ENCODE peak calls at places on chromosomes 12 and 14, in four cellular contexts. One of them, this sample, is unnamed.

GRCh38 chr12:1592444-1593231 is 1.7 kb downstream of the FBXL14 start:
- DNase-seq in A549: no peak
- DNase-seq in GM12878: no peak
- DNase-seq in K562: peak
- DNase-seq in this sample: peak

GRCh38 chr12:45621703-45622102 is 107.8 kb upstream of the ARID2 start:
- DNase-seq in A549: no peak
- DNase-seq in GM12878: no peak
- DNase-seq in K562: no peak
- DNase-seq in this sample: no peak

GRCh38 chr12:122888232-122888752 is 7.6 kb downstream of the VPS37B start:
- DNase-seq in A549: peak
- DNase-seq in GM12878: no peak
- DNase-seq in K562: no peak
- DNase-seq in this sample: peak

GRCh38 chr12:47219243-47219642 is 139.5 kb upstream of the AMIGO2 start:
- DNase-seq in A549: peak
- DNase-seq in GM12878: no peak
- DNase-seq in K562: no peak
- DNase-seq in this sample: peak

GRCh38 chr12:57552692-57553321 is 3.0 kb downstream of the KIF5A start:
- DNase-seq in A549: no peak
- DNase-seq in GM12878: no peak
- DNase-seq in K562: peak
- DNase-seq in this sample: peak

GRCh38 chr12:123237646-123238329 is 4.6 kb downstream of the MTRFR start:
- DNase-seq in A549: peak
- DNase-seq in GM12878: peak
- DNase-seq in K562: peak
- DNase-seq in this sample: peak

GRCh38 chr12:127565241-127565640 is 701.7 kb upstream of the TMEM132C start:
- DNase-seq in A549: no peak
- DNase-seq in GM12878: no peak
- DNase-seq in K562: no peak
- DNase-seq in this sample: no peak

GRCh38 chr12:49959570-49960473 is 1.9 kb upstream of the AQP5 start:
- DNase-seq in A549: peak
- DNase-seq in GM12878: no peak
- DNase-seq in K562: no peak
- DNase-seq in this sample: no peak

GRCh38 chr12:96421014-96421413 is 20.8 kb upstream of the CDK17 start:
- DNase-seq in A549: no peak
- DNase-seq in GM12878: no peak
- DNase-seq in K562: no peak
- DNase-seq in this sample: no peak

GRCh38 chr14:68214431-68214830 is 394.9 kb downstream of the RAD51B start:
- DNase-seq in A549: no peak
- DNase-seq in GM12878: no peak
- DNase-seq in K562: no peak
- DNase-seq in this sample: no peak

GRCh38 chr14:80567905-80568512 is 356.7 kb upstream of the DIO2 start:
- DNase-seq in A549: no peak
- DNase-seq in GM12878: no peak
- DNase-seq in K562: no peak
- DNase-seq in this sample: peak

GRCh38 chr14:51873221-51873893 is 12.9 kb downstream of the GNG2 start:
- DNase-seq in A549: peak
- DNase-seq in GM12878: peak
- DNase-seq in K562: no peak
- DNase-seq in this sample: peak

GRCh38 chr14:100865682-100866591 is 37.6 kb downstream of the RTL1 start:
- DNase-seq in A549: no peak
- DNase-seq in GM12878: no peak
- DNase-seq in K562: peak
- DNase-seq in this sample: no peak

GRCh38 chr14:37413504-37414003 is 181.5 kb downstream of the FOXA1 start:
- DNase-seq in A549: no peak
- DNase-seq in GM12878: no peak
- DNase-seq in K562: no peak
- DNase-seq in this sample: no peak

GRCh38 chr12:56115329-56115728 is 1.1 kb upstream of the RPL41 start:
- DNase-seq in A549: no peak
- DNase-seq in GM12878: no peak
- DNase-seq in K562: no peak
- DNase-seq in this sample: peak

GRCh38 chr12:9087087-9087835 is 28.5 kb downstream of the A2M start:
- DNase-seq in A549: no peak
- DNase-seq in GM12878: no peak
- DNase-seq in K562: no peak
- DNase-seq in this sample: no peak

GRCh38 chr12:32595251-32595650 is 83.8 kb upstream of the DNM1L start:
- DNase-seq in A549: no peak
- DNase-seq in GM12878: no peak
- DNase-seq in K562: no peak
- DNase-seq in this sample: peak

GRCh38 chr14:96160913-96161310 is 43.7 kb upstream of the BDKRB2 start:
- DNase-seq in A549: no peak
- DNase-seq in GM12878: no peak
- DNase-seq in K562: no peak
- DNase-seq in this sample: no peak

GRCh38 chr14:88863167-88863566 is 38.7 kb downstream of the TTC8 start:
- DNase-seq in A549: no peak
- DNase-seq in GM12878: no peak
- DNase-seq in K562: no peak
- DNase-seq in this sample: no peak

GRCh38 chr12:97713217-97713616 is 250.6 kb downstream of the RMST start:
- DNase-seq in A549: no peak
- DNase-seq in GM12878: no peak
- DNase-seq in K562: no peak
- DNase-seq in this sample: no peak

GRCh38 chr12:59715434-59715833 is 119.6 kb downstream of the SLC16A7 start:
- DNase-seq in A549: no peak
- DNase-seq in GM12878: no peak
- DNase-seq in K562: no peak
- DNase-seq in this sample: no peak

GRCh38 chr14:74620497-74620921 is 8.5 kb upstream of the LTBP2 start:
- DNase-seq in A549: peak
- DNase-seq in GM12878: no peak
- DNase-seq in K562: peak
- DNase-seq in this sample: peak

GRCh38 chr12:93741741-93742085 is 64.5 kb downstream of the CRADD start:
- DNase-seq in A549: peak
- DNase-seq in GM12878: no peak
- DNase-seq in K562: no peak
- DNase-seq in this sample: no peak

GRCh38 chr14:105475916-105476845 is 1.6 kb downstream of the CRIP2 start:
- DNase-seq in A549: no peak
- DNase-seq in GM12878: no peak
- DNase-seq in K562: no peak
- DNase-seq in this sample: peak

GRCh38 chr12:128848371-128848770 is 4.9 kb upstream of the GLT1D1 start:
- DNase-seq in A549: no peak
- DNase-seq in GM12878: no peak
- DNase-seq in K562: no peak
- DNase-seq in this sample: no peak

GRCh38 chr14:77085538-77085937 is 12.5 kb upstream of the CIPC start:
- DNase-seq in A549: no peak
- DNase-seq in GM12878: no peak
- DNase-seq in K562: no peak
- DNase-seq in this sample: no peak

GRCh38 chr14:69712637-69713088 is 54.3 kb upstream of the SRSF5 start:
- DNase-seq in A549: no peak
- DNase-seq in GM12878: no peak
- DNase-seq in K562: no peak
- DNase-seq in this sample: no peak

GRCh38 chr12:56299308-56299852 is 750 bp downstream of the CS start:
- DNase-seq in A549: no peak
- DNase-seq in GM12878: no peak
- DNase-seq in K562: peak
- DNase-seq in this sample: peak

GRCh38 chr12:105740970-105741725 is 397.6 kb downstream of the NUAK1 start:
- DNase-seq in A549: no peak
- DNase-seq in GM12878: no peak
- DNase-seq in K562: no peak
- DNase-seq in this sample: peak

GRCh38 chr14:58491593-58491992 is 64.1 kb downstream of the KIAA0586 start:
- DNase-seq in A549: no peak
- DNase-seq in GM12878: no peak
- DNase-seq in K562: no peak
- DNase-seq in this sample: peak

GRCh38 chr14:39680777-39681176 is 248.5 kb upstream of the FBXO33 start:
- DNase-seq in A549: no peak
- DNase-seq in GM12878: peak
- DNase-seq in K562: no peak
- DNase-seq in this sample: no peak

GRCh38 chr12:52566847-52567291 is 6.8 kb downstream of the KRT74 start:
- DNase-seq in A549: no peak
- DNase-seq in GM12878: no peak
- DNase-seq in K562: peak
- DNase-seq in this sample: no peak

GRCh38 chr14:100267990-100268389 is 29.0 kb downstream of the YY1 start:
- DNase-seq in A549: no peak
- DNase-seq in GM12878: no peak
- DNase-seq in K562: no peak
- DNase-seq in this sample: no peak

DNA sequence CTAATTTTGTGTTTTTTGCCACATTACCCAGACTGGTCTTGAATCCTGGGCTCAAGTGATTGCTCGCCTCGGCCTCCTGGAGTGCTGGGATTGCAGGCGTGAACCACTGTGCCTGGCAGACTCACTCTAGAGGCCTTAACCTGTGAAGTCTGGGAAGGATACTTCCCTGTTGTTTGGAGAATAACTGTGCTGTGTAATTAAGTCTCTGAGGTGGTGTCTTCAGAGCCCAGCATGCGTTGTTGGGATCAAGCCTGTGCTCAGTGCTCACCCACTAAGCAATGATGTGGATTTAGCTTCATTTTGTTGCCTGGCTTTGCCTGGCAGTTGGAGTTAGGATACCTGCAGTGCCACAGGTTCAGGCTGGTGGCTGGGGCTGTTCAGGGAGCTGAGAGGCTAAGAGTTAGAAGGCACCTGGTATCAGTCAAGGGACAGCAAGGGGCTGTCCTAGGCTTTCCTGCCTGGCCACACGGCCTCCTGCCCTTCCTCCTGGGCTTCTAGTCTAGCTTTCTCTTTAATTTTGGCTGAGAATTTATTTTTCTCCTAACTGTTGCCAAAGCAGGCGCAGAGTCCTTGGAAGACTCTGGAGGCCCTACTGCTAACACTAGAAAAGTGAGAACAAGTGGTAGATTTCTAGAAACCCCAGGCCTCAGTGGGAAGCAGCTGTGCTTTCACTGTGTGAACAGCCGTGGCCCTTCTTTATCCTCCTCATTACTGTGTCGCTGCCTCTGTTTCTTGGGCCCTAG is 38.5 kb downstream of the EP400 start:
- DNase-seq in A549: no peak
- DNase-seq in GM12878: no peak
- DNase-seq in K562: no peak
- DNase-seq in this sample: no peak
- TF ChIP-seq RAD21 in A549: no peak
- TF ChIP-seq RAD21 in GM12878: no peak
- TF ChIP-seq RAD21 in K562: no peak
- TF ChIP-seq RAD21 in this sample: no peak

DNA sequence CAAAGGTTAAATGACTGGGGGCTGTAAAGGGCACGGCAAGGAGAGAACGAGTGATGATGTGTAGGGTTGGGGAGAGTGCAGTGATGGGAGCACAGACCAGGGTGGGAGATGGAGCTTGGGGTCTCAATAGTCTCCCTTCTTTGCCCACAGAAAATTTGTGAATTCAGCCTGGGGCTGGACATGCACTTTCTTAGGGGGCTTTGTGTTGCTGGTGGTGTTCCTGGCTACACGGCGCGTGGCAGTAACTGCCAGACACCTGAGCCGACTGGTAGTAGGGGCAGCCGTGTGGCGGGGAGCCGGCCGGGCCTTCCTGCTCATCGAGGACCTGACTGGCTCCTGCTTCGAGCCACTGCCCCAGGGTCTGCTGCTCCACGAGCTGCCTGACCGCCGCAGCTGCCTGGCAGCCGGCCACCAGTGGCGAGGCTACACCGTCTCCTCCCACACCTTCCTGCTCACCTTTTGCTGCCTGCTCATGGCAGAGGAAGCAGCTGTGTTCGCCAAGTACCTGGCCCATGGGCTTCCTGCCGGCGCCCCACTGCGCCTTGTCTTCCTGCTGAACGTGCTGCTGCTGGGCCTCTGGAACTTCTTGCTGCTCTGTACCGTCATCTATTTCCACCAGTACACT is 1.7 kb downstream of the FITM1 start:
- DNase-seq in A549: no peak
- DNase-seq in GM12878: no peak
- DNase-seq in K562: no peak
- DNase-seq in this sample: no peak
- TF ChIP-seq ELK1 in A549: no peak
- TF ChIP-seq ELK1 in GM12878: no peak
- TF ChIP-seq ELK1 in K562: no peak
- TF ChIP-seq ELK1 in this sample: no peak

GRCh38 chr12:2974560-2974971 is 15.4 kb downstream of the TEAD4 start:
- DNase-seq in A549: no peak
- DNase-seq in GM12878: no peak
- DNase-seq in K562: no peak
- DNase-seq in this sample: peak
- TF ChIP-seq RAD21 in A549: no peak
- TF ChIP-seq RAD21 in GM12878: no peak
- TF ChIP-seq RAD21 in K562: no peak
- TF ChIP-seq RAD21 in this sample: no peak

DNA sequence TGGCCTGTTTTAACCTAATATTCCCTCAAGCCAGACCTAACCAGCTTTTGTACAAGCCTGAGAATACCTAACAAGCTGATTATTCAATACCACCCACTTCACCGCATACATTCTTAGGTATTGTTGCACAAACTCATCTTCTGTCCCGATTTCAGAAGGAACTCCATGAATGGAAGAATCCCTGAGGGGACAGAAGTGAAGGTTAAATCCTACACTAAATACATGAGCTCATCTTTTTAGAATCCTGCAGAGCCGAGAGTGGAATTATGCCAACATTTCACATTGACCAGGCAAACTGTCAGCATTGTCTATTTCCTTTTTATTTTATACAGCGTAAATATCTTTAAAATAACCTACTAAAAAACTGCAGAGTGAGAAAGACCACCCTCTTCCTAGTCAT is 140.7 kb upstream of the PRICKLE1 start:
- DNase-seq in A549: no peak
- DNase-seq in GM12878: no peak
- DNase-seq in K562: no peak
- DNase-seq in this sample: peak
- TF ChIP-seq ELK1 in A549: no peak
- TF ChIP-seq ELK1 in GM12878: no peak
- TF ChIP-seq ELK1 in K562: no peak
- TF ChIP-seq ELK1 in this sample: no peak